ENCODE peak calls at places on chromosomes 2 and 18, in seven cellular contexts. M, Y, B, D, G, H and W are unnamed samples.

GRCh38 chr2:46340740-46341420 is 43.7 kb downstream of the EPAS1 start:
- DNase-seq in M (no peak), H (no peak), Y (no peak), G (no peak), B (no peak), D (no peak), W (no peak)

GRCh38 chr2:44168684-44169154 is at the start of gene PPM1B:
- DNase-seq in G (peak; percentile 99), H (no peak), M (no peak), Y (no peak), B (no peak), D (no peak), W (peak; percentile 100)

GRCh38 chr18:58900015-58900649 is 35.5 kb downstream of the ZNF532 start:
- DNase-seq in G (no peak), Y (no peak), H (no peak), D (peak; percentile 61), M (no peak), B (no peak), W (no peak)

GRCh38 chr2:47950340-47951280 is 44.3 kb upstream of the FBXO11 start:
- DNase-seq in G (no peak), M (no peak), D (peak; percentile 13), B (no peak), H (no peak), Y (no peak), W (no peak)

GRCh38 chr2:235135990-235136561 is 184.3 kb downstream of the SH3BP4 start:
- DNase-seq in H (peak; percentile 67), Y (peak; percentile 95), M (peak; percentile 56), D (peak; percentile 88), G (peak; percentile 71), B (peak; percentile 85), W (peak; percentile 92)

GRCh38 chr2:147294825-147295392 is 549.9 kb upstream of the ACVR2A start:
- DNase-seq in H (no peak), Y (no peak), D (no peak), M (no peak), B (no peak), G (no peak), W (no peak)

GRCh38 chr2:43225093-43225787 is 1.2 kb downstream of the ZFP36L2 start:
- DNase-seq in B (no peak), G (peak; percentile 85), D (peak; percentile 75), H (peak; percentile 67), M (no peak), Y (peak; percentile 68), W (peak; percentile 87)

GRCh38 chr2:235536711-235537110 is 42.9 kb downstream of the AGAP1 start:
- DNase-seq in G (no peak), H (no peak), B (no peak), Y (no peak), M (no peak), D (no peak), W (no peak)

GRCh38 chr2:29401994-29402393 is 286.8 kb downstream of the CLIP4 start:
- DNase-seq in D (no peak), M (no peak), Y (no peak), H (no peak), B (no peak), G (no peak), W (no peak)

GRCh38 chr18:23575309-23575651 is 11.0 kb downstream of the NPC1 start:
- DNase-seq in Y (no peak), H (no peak), M (no peak), G (no peak), D (no peak), B (no peak), W (no peak)

GRCh38 chr18:67266591-67267237 is 249.8 kb downstream of the DSEL start:
- DNase-seq in H (no peak), M (no peak), D (peak; percentile 90), B (no peak), Y (no peak), G (no peak), W (no peak)

GRCh38 chr18:22694954-22695353 is 238.2 kb upstream of the RBBP8 start:
- DNase-seq in H (peak; percentile 91), B (no peak), G (no peak), Y (no peak), D (peak; percentile 97), M (peak; percentile 46), W (no peak)

GRCh38 chr2:17148298-17149228 is 369.7 kb downstream of the RAD51AP2 start:
- DNase-seq in H (no peak), D (peak; percentile 42), B (no peak), Y (no peak), M (no peak), G (no peak), W (no peak)

GRCh38 chr2:200797242-200797770 is 14.4 kb upstream of the BZW1 start:
- DNase-seq in B (no peak), H (peak; percentile 21), M (no peak), Y (no peak), G (no peak), D (peak; percentile 49), W (no peak)

GRCh38 chr2:69937968-69938367 is 23.1 kb downstream of the MXD1 start:
- DNase-seq in H (no peak), Y (no peak), D (no peak), G (no peak), B (no peak), M (no peak), W (no peak)

GRCh38 chr2:156253765-156254164 is 78.8 kb downstream of the NR4A2 start:
- DNase-seq in M (no peak), H (no peak), D (no peak), B (no peak), G (no peak), Y (no peak), W (no peak)

GRCh38 chr18:23856466-23857175 is 157.9 kb upstream of the TTC39C start:
- DNase-seq in D (no peak), Y (no peak), B (no peak), G (no peak), M (no peak), H (no peak), W (no peak)

GRCh38 chr18:79855147-79855910 is 57.6 kb downstream of the KCNG2 start:
- DNase-seq in B (no peak), D (peak; percentile 13), H (no peak), Y (no peak), G (no peak), M (no peak), W (peak; percentile 77)

GRCh38 chr2:85909005-85909404 is 20.2 kb upstream of the ST3GAL5 start:
- DNase-seq in Y (no peak), D (no peak), M (no peak), B (no peak), G (no peak), H (no peak), W (no peak)

GRCh38 chr2:235521844-235522243 is 28.0 kb downstream of the AGAP1 start:
- DNase-seq in Y (no peak), H (no peak), G (no peak), M (no peak), B (no peak), D (peak; percentile 50), W (no peak)

GRCh38 chr18:31557446-31557845 is 34.2 kb upstream of the TTR start:
- DNase-seq in G (no peak), D (no peak), B (no peak), H (no peak), M (no peak), Y (no peak), W (no peak)
- TF ChIP-seq CTCF in G (no peak), D (no peak), B (no peak), H (no peak), M (no peak), Y (no peak), W (no peak)

DNA sequence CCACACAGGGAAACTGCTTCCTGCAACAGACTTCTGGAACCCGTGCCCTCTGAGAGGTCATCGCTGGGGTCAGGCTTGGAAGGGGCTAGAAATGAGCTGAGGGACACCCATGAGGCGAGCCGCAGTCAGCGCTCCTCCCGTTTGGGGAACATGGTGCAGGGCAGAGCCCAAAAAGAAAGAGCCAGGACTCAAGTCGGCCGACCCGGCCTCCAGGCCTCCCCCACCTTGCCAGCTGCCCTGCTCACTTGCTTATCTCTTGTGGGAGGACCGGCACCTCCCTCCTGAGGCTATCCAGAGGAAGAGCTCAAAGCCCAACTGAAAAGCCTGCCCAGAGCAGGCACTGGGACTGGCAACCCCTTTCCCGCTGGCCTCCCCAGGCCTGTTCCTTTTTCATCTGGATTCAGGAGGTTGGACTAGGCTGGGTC is 43.6 kb downstream of the SCTR start:
- DNase-seq in D (no peak), B (no peak), H (no peak), G (no peak), M (no peak), Y (no peak), W (peak; percentile 56)
- TF ChIP-seq CTCF in D (no peak), B (no peak), H (no peak), G (no peak), M (no peak), Y (no peak), W (no peak)

DNA sequence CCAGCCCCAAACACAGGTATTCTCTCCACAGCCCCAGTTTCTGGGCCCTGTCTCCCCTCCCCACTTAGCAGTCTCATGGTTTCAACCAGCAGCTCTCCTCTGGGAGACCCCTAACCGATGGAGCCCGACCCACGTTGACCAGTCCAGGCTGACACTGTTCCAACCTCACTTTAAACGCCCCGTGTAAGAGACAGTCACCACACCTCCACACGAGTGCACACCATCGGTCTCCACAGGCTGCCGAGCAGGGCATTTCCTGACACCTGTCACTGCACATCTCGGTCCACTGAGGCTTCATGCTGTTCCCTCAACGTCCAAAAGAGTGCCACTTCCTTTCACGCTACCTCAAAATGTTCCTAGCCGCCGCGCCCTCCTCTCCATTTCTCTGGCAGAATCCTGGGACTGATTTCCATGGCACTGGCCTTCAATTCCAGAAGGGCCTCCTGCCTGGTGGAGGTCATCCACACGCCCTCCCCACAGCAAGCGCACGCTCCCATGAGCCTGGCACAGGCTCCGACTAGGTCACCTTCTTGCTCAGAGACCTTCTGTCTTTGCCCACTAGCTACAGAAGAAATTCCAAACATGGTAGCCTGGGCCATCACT is 94.3 kb downstream of the PXDN start:
- DNase-seq in H (no peak), B (no peak), Y (no peak), M (no peak), G (no peak), D (no peak), W (no peak)
- TF ChIP-seq CTCF in H (no peak), B (no peak), Y (no peak), M (no peak), G (no peak), D (no peak), W (no peak)

GRCh38 chr2:98577313-98577712 is 31.0 kb downstream of the COA5 start:
- DNase-seq in Y (no peak), M (no peak), G (no peak), D (no peak), H (no peak), B (no peak), W (no peak)
- TF ChIP-seq CTCF in Y (no peak), M (no peak), G (no peak), D (peak; percentile 21), H (no peak), B (no peak), W (no peak)

DNA sequence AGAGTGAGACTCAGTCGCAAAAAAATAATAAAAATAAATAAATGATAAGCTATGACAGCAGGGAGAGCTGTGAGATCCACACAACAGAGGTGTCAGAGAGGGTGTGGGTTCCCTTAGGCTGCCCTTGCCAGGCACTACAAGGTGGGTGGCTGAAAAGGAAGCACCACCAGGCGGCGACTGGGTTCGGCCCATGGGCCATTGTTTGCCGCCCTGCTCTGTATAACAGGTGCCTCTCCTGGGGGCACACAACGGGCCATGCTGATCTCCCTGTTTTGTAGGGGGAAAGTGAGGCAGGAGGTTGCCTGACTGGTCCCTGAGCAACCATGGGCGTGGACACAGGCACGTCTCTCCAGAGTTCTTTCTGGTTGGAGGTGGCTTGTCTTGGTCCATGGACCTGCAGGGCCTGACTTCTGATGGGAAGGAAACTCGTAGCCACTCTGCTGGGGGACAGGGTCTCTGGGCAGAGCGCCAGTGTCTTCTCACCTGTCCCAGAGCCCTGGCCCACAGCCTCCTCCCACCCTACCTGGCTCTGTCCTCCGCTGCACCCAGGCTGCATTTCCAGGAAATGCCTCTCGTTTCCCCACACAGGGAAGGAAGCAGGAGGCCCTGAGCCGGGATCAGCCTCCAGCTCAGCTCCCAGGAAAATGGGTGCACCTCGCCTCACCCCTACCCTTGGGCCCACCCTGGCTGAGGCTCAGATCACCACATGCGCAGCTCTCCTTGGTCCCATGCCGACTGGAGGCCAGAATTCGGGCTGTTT is 109.6 kb upstream of the ODC1 start:
- DNase-seq in G (no peak), B (no peak), D (no peak), Y (peak; percentile 12), M (no peak), H (no peak), W (no peak)
- TF ChIP-seq CTCF in G (no peak), B (no peak), D (no peak), Y (no peak), M (no peak), H (no peak), W (no peak)